ENCODE peak calls at places on chromosomes 3 and 15, in five cellular contexts. L, D, U, A and P are unnamed samples.

GRCh38 chr15:70092462-70092850 is 5.3 kb downstream of the TLE3 start:
- DNase-seq in L (peak), D (no peak), U (no peak), A (no peak), P (no peak)

GRCh38 chr3:10198226-10198625 is 33.5 kb downstream of the IRAK2 start:
- DNase-seq in L (no peak), D (no peak), U (no peak), A (no peak), P (no peak)

GRCh38 chr3:13141991-13142412 is 68.8 kb upstream of the IQSEC1 start:
- DNase-seq in L (peak), D (peak), U (peak), A (peak), P (peak)

GRCh38 chr3:146165844-146166243 is 4.9 kb upstream of the PLOD2 start:
- DNase-seq in L (no peak), D (no peak), U (no peak), A (no peak), P (no peak)

GRCh38 chr3:62036726-62037125 is 336.6 kb downstream of the FEZF2 start:
- DNase-seq in L (no peak), D (no peak), U (no peak), A (no peak), P (no peak)

GRCh38 chr15:82698711-82699345 is 10.8 kb downstream of the AP3B2 start:
- DNase-seq in L (no peak), D (no peak), U (no peak), A (no peak), P (no peak)

GRCh38 chr3:87792193-87792531 is 266.6 kb downstream of the CGGBP1 start:
- DNase-seq in L (no peak), D (no peak), U (no peak), A (no peak), P (no peak)

GRCh38 chr15:57784081-57784488 is 77.6 kb downstream of the POLR2M start:
- DNase-seq in L (peak), D (peak), U (peak), A (peak), P (no peak)

GRCh38 chr3:64459711-64460110 is 228.1 kb downstream of the ADAMTS9 start:
- DNase-seq in L (peak), D (no peak), U (no peak), A (no peak), P (no peak)

GRCh38 chr3:52244061-52244628 is 1.4 kb upstream of the PPM1M start:
- DNase-seq in L (peak), D (no peak), U (peak), A (no peak), P (peak)

GRCh38 chr3:184472723-184473419 is 88.7 kb upstream of the EPHB3 start:
- DNase-seq in L (peak), D (peak), U (no peak), A (no peak), P (no peak)

GRCh38 chr3:150879141-150879540 is 26.1 kb downstream of the MINDY4B start:
- DNase-seq in L (no peak), D (no peak), U (no peak), A (no peak), P (no peak)

GRCh38 chr3:181797431-181797830 is 85.7 kb downstream of the SOX2 start:
- DNase-seq in L (no peak), D (no peak), U (no peak), A (no peak), P (no peak)

GRCh38 chr3:50825841-50826240 is 151.1 kb downstream of the DOCK3 start:
- DNase-seq in L (no peak), D (no peak), U (no peak), A (peak), P (no peak)

GRCh38 chr3:15098503-15099363 is at the start of gene RBSN:
- DNase-seq in L (peak), D (peak), U (peak), A (peak), P (peak)
- TF ChIP-seq CTCF in L (no peak), D (no peak), U (no peak), A (no peak), P (no peak)

GRCh38 chr15:72117698-72118399 is at the start of gene MYO9A:
- DNase-seq in L (peak), D (peak), U (peak), A (peak), P (peak)
- TF ChIP-seq CTCF in L (no peak), D (peak), U (peak), A (no peak), P (peak)

DNA sequence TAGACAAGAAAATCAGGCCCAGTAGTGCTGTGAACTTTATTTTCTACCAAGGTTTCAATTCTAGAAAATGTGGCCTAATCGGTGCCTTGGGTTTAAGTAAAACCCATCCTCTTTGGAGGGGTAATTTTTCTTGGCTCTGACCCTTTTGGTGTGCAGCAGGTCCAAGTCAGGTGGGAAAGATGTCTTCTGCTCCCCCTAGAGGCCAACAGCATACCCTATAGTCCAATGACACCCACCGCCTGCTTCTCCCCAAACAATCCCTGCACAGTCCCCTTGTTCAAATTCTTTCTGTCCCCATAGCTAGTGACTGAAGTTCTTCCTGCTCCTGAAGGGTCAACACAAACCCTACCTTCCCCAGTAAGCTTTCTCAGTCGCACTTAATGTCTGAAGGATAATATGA is 261.8 kb upstream of the GOLGA6L4 start:
- DNase-seq in L (peak), D (no peak), U (no peak), A (no peak), P (no peak)
- TF ChIP-seq CTCF in L (peak), D (peak), U (no peak), A (peak), P (peak)

DNA sequence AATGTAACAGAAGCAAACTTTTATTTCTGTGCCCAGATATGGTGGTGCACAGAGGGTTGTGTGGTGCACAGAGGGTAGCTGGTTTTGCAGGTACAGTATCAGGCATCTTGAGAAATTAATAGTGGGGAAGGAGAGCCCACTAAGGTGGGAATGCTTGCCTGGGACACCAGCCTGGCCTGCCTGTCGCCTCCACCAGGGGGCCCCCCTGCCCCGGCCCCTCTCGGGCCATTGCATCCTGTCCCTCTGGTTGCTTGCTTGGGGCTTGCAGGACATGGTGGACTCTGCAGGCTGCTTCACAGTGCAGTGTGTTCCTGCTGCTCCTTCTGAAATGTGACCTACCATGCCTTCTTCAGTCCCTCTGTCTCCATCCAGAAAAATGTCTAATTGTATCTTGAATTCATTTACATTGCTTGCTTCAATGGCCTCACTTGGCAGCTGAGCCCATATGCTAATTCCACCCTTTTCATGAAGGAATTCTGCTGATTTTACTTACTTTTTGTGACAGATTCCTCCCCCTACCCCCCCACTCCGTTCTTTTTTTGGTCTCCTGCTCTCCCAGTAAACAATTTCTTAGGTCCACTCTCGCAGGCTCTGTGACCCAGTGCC is 73.6 kb downstream of the EEFSEC start:
- DNase-seq in L (peak), D (no peak), U (peak), A (peak), P (peak)
- TF ChIP-seq CTCF in L (peak), D (peak), U (peak), A (peak), P (peak)

GRCh38 chr3:103002447-103002846 is 567.6 kb downstream of the ZPLD1 start:
- DNase-seq in L (no peak), D (no peak), U (no peak), A (peak), P (no peak)
- TF ChIP-seq CTCF in L (no peak), D (no peak), U (no peak), A (no peak), P (no peak)

GRCh38 chr15:37101634-37102314 is 1.4 kb upstream of the MEIS2 start:
- DNase-seq in L (peak), D (peak), U (peak), A (peak), P (peak)

GRCh38 chr15:37098468-37099320 is 1.7 kb downstream of the MEIS2 start:
- DNase-seq in L (no peak), D (peak), U (no peak), A (peak), P (peak)

GRCh38 chr15:37099321-37100108 is 834 bp downstream of the MEIS2 start:
- DNase-seq in L (no peak), D (peak), U (no peak), A (peak), P (no peak)

GRCh38 chr15:37102315-37103021 is 2.1 kb upstream of the MEIS2 start:
- DNase-seq in L (peak), D (peak), U (no peak), A (peak), P (no peak)

GRCh38 chr15:37100109-37100873 is at the start of gene MEIS2:
- DNase-seq in L (peak), D (peak), U (peak), A (peak), P (peak)
- TF ChIP-seq CTCF in L (no peak), D (no peak), U (no peak), A (no peak), P (no peak)

DNA sequence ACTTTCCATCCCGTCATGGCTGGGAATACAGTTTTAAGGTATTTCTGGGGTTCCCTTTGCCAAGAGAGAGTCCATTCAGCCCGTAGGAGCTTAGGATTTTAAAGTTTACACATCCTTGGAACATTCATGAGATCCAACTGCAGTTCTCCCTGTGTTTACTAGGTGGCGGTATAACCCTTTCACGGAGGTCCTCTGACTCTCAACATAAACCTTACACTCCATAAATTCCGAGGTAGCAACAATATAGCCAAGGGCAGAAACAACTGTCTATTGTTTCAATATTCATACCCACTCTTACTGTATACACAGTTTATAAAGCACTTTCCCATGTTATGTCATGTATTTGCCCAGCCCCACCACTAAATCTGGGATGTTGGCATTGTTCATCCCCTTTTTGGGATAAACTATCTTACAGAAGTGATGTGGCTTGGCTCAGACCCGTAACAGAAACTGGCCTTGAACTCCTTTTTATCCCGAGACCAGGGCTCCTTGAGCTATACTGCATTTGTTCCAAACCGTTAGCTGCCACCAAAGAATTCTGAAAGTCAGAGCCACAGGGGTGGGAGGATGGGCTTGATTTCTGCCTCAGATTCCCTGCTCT is 69.2 kb upstream of the COL6A5 start:
- DNase-seq in L (peak), D (no peak), U (peak), A (peak), P (peak)
- TF ChIP-seq CTCF in L (peak), D (peak), U (peak), A (peak), P (peak)